ENCODE peak calls at places on chromosomes 13 and 19, in nine cellular contexts. One of them, this sample, is unnamed.

GRCh38 chr19:11168568-11168967 is 13.0 kb upstream of the SPC24 start:
- DNase-seq in BJ: peak
- DNase-seq in activated B cell treated with CpG ODN at 0.5 μM for 24 hours: no peak
- DNase-seq in heart right ventricle: no peak
- DNase-seq in cardiac muscle cell: peak
- DNase-seq in upper lobe of right lung: no peak
- DNase-seq in epithelial cell of esophagus: peak
- DNase-seq in pancreas: no peak
- DNase-seq in cardiac fibroblast: peak
- DNase-seq in this sample: no peak

GRCh38 chr19:16899566-16900075 is 10.8 kb downstream of the F2RL3 start:
- DNase-seq in activated B cell treated with CpG ODN at 0.5 μM for 24 hours: no peak
- DNase-seq in BJ: no peak
- DNase-seq in epithelial cell of esophagus: peak
- DNase-seq in pancreas: no peak
- DNase-seq in cardiac fibroblast: peak
- DNase-seq in cardiac muscle cell: peak
- DNase-seq in heart right ventricle: no peak
- DNase-seq in upper lobe of right lung: no peak
- DNase-seq in this sample: peak

GRCh38 chr13:82740442-82740841 is 1141.8 kb downstream of the SLITRK1 start:
- DNase-seq in heart right ventricle: no peak
- DNase-seq in pancreas: no peak
- DNase-seq in cardiac fibroblast: no peak
- DNase-seq in activated B cell treated with CpG ODN at 0.5 μM for 24 hours: no peak
- DNase-seq in cardiac muscle cell: no peak
- DNase-seq in epithelial cell of esophagus: no peak
- DNase-seq in upper lobe of right lung: no peak
- DNase-seq in BJ: no peak
- DNase-seq in this sample: no peak

GRCh38 chr19:31348416-31349159 is 648 bp downstream of the TSHZ3 start:
- DNase-seq in upper lobe of right lung: no peak
- DNase-seq in BJ: no peak
- DNase-seq in activated B cell treated with CpG ODN at 0.5 μM for 24 hours: no peak
- DNase-seq in pancreas: no peak
- DNase-seq in epithelial cell of esophagus: peak
- DNase-seq in cardiac muscle cell: peak
- DNase-seq in heart right ventricle: peak
- DNase-seq in cardiac fibroblast: peak
- DNase-seq in this sample: no peak

GRCh38 chr13:110158201-110158600 is 148.8 kb downstream of the COL4A1 start:
- DNase-seq in heart right ventricle: no peak
- DNase-seq in epithelial cell of esophagus: no peak
- DNase-seq in cardiac muscle cell: no peak
- DNase-seq in activated B cell treated with CpG ODN at 0.5 μM for 24 hours: no peak
- DNase-seq in pancreas: no peak
- DNase-seq in cardiac fibroblast: no peak
- DNase-seq in upper lobe of right lung: no peak
- DNase-seq in BJ: no peak
- DNase-seq in this sample: no peak

GRCh38 chr19:2982556-2982955 is 5.2 kb downstream of the TLE6 start:
- DNase-seq in cardiac fibroblast: no peak
- DNase-seq in heart right ventricle: no peak
- DNase-seq in upper lobe of right lung: no peak
- DNase-seq in activated B cell treated with CpG ODN at 0.5 μM for 24 hours: no peak
- DNase-seq in cardiac muscle cell: no peak
- DNase-seq in pancreas: no peak
- DNase-seq in BJ: no peak
- DNase-seq in epithelial cell of esophagus: no peak
- DNase-seq in this sample: no peak

GRCh38 chr13:83929147-83929546 is 46.9 kb upstream of the SLITRK1 start:
- DNase-seq in cardiac muscle cell: peak
- DNase-seq in activated B cell treated with CpG ODN at 0.5 μM for 24 hours: no peak
- DNase-seq in BJ: no peak
- DNase-seq in cardiac fibroblast: no peak
- DNase-seq in pancreas: no peak
- DNase-seq in upper lobe of right lung: no peak
- DNase-seq in heart right ventricle: no peak
- DNase-seq in epithelial cell of esophagus: peak
- DNase-seq in this sample: no peak

GRCh38 chr19:12603714-12604113 is 6.9 kb downstream of the ZNF490 start:
- DNase-seq in epithelial cell of esophagus: no peak
- DNase-seq in upper lobe of right lung: no peak
- DNase-seq in cardiac fibroblast: no peak
- DNase-seq in activated B cell treated with CpG ODN at 0.5 μM for 24 hours: no peak
- DNase-seq in cardiac muscle cell: peak
- DNase-seq in BJ: no peak
- DNase-seq in heart right ventricle: no peak
- DNase-seq in pancreas: no peak
- DNase-seq in this sample: peak

GRCh38 chr19:51971624-51972023 is 15.0 kb downstream of the ZNF350 start:
- DNase-seq in epithelial cell of esophagus: no peak
- DNase-seq in activated B cell treated with CpG ODN at 0.5 μM for 24 hours: no peak
- DNase-seq in cardiac muscle cell: peak
- DNase-seq in cardiac fibroblast: peak
- DNase-seq in BJ: no peak
- DNase-seq in heart right ventricle: no peak
- DNase-seq in upper lobe of right lung: no peak
- DNase-seq in pancreas: no peak
- DNase-seq in this sample: no peak

GRCh38 chr19:31110331-31110730 is 238.9 kb downstream of the TSHZ3 start:
- DNase-seq in BJ: no peak
- DNase-seq in pancreas: no peak
- DNase-seq in cardiac muscle cell: peak
- DNase-seq in epithelial cell of esophagus: peak
- DNase-seq in cardiac fibroblast: peak
- DNase-seq in heart right ventricle: no peak
- DNase-seq in activated B cell treated with CpG ODN at 0.5 μM for 24 hours: no peak
- DNase-seq in upper lobe of right lung: no peak
- DNase-seq in this sample: no peak

GRCh38 chr19:17052439-17052838 is 22.8 kb downstream of the HAUS8 start:
- DNase-seq in cardiac muscle cell: peak
- DNase-seq in activated B cell treated with CpG ODN at 0.5 μM for 24 hours: no peak
- DNase-seq in heart right ventricle: no peak
- DNase-seq in cardiac fibroblast: peak
- DNase-seq in BJ: no peak
- DNase-seq in epithelial cell of esophagus: peak
- DNase-seq in pancreas: no peak
- DNase-seq in upper lobe of right lung: no peak
- DNase-seq in this sample: no peak

GRCh38 chr13:34129422-34129821 is 311.5 kb downstream of the RFC3 start:
- DNase-seq in upper lobe of right lung: no peak
- DNase-seq in activated B cell treated with CpG ODN at 0.5 μM for 24 hours: no peak
- DNase-seq in heart right ventricle: no peak
- DNase-seq in BJ: peak
- DNase-seq in cardiac fibroblast: no peak
- DNase-seq in pancreas: no peak
- DNase-seq in epithelial cell of esophagus: no peak
- DNase-seq in cardiac muscle cell: no peak
- DNase-seq in this sample: no peak

GRCh38 chr13:111383591-111384440 is 63.4 kb downstream of the TEX29 start:
- DNase-seq in epithelial cell of esophagus: no peak
- DNase-seq in activated B cell treated with CpG ODN at 0.5 μM for 24 hours: no peak
- DNase-seq in cardiac muscle cell: no peak
- DNase-seq in BJ: no peak
- DNase-seq in heart right ventricle: no peak
- DNase-seq in pancreas: no peak
- DNase-seq in cardiac fibroblast: no peak
- DNase-seq in upper lobe of right lung: no peak
- DNase-seq in this sample: no peak

GRCh38 chr13:33213797-33214196 is 71.8 kb downstream of the STARD13 start:
- DNase-seq in epithelial cell of esophagus: peak
- DNase-seq in activated B cell treated with CpG ODN at 0.5 μM for 24 hours: no peak
- DNase-seq in pancreas: no peak
- DNase-seq in BJ: no peak
- DNase-seq in upper lobe of right lung: no peak
- DNase-seq in cardiac muscle cell: peak
- DNase-seq in heart right ventricle: no peak
- DNase-seq in cardiac fibroblast: peak
- DNase-seq in this sample: no peak

GRCh38 chr19:52138614-52139290 is 986 bp downstream of the ZNF616 start:
- DNase-seq in upper lobe of right lung: no peak
- DNase-seq in pancreas: peak
- DNase-seq in BJ: no peak
- DNase-seq in heart right ventricle: no peak
- DNase-seq in cardiac muscle cell: peak
- DNase-seq in epithelial cell of esophagus: peak
- DNase-seq in activated B cell treated with CpG ODN at 0.5 μM for 24 hours: no peak
- DNase-seq in cardiac fibroblast: peak
- DNase-seq in this sample: peak

GRCh38 chr19:4375164-4375619 is 25.2 kb downstream of the SH3GL1 start:
- DNase-seq in cardiac fibroblast: no peak
- DNase-seq in epithelial cell of esophagus: peak
- DNase-seq in upper lobe of right lung: peak
- DNase-seq in activated B cell treated with CpG ODN at 0.5 μM for 24 hours: no peak
- DNase-seq in heart right ventricle: no peak
- DNase-seq in cardiac muscle cell: no peak
- DNase-seq in BJ: no peak
- DNase-seq in pancreas: peak
- DNase-seq in this sample: no peak

GRCh38 chr19:38655148-38655824 is 7.8 kb downstream of the ACTN4 start:
- DNase-seq in heart right ventricle: no peak
- DNase-seq in cardiac muscle cell: no peak
- DNase-seq in upper lobe of right lung: no peak
- DNase-seq in epithelial cell of esophagus: no peak
- DNase-seq in pancreas: no peak
- DNase-seq in cardiac fibroblast: no peak
- DNase-seq in activated B cell treated with CpG ODN at 0.5 μM for 24 hours: no peak
- DNase-seq in BJ: no peak
- DNase-seq in this sample: peak

GRCh38 chr19:48424694-48425219 is 21.0 kb upstream of the GRWD1 start:
- DNase-seq in pancreas: no peak
- DNase-seq in activated B cell treated with CpG ODN at 0.5 μM for 24 hours: no peak
- DNase-seq in cardiac fibroblast: peak
- DNase-seq in BJ: peak
- DNase-seq in upper lobe of right lung: no peak
- DNase-seq in epithelial cell of esophagus: peak
- DNase-seq in cardiac muscle cell: peak
- DNase-seq in heart right ventricle: no peak
- DNase-seq in this sample: peak

GRCh38 chr13:47764817-47765216 is 236.3 kb downstream of the SUCLA2 start:
- DNase-seq in epithelial cell of esophagus: no peak
- DNase-seq in BJ: no peak
- DNase-seq in cardiac fibroblast: no peak
- DNase-seq in activated B cell treated with CpG ODN at 0.5 μM for 24 hours: no peak
- DNase-seq in pancreas: no peak
- DNase-seq in upper lobe of right lung: no peak
- DNase-seq in cardiac muscle cell: no peak
- DNase-seq in heart right ventricle: no peak
- DNase-seq in this sample: no peak

GRCh38 chr19:13841339-13842293 is 35.3 kb upstream of the NANOS3 start:
- DNase-seq in BJ: no peak
- DNase-seq in upper lobe of right lung: peak
- DNase-seq in cardiac fibroblast: peak
- DNase-seq in epithelial cell of esophagus: peak
- DNase-seq in pancreas: peak
- DNase-seq in activated B cell treated with CpG ODN at 0.5 μM for 24 hours: peak
- DNase-seq in cardiac muscle cell: peak
- DNase-seq in heart right ventricle: no peak
- DNase-seq in this sample: no peak

GRCh38 chr13:33953203-33953602 is 135.3 kb downstream of the RFC3 start:
- DNase-seq in heart right ventricle: no peak
- DNase-seq in BJ: peak
- DNase-seq in epithelial cell of esophagus: peak
- DNase-seq in upper lobe of right lung: no peak
- DNase-seq in cardiac muscle cell: peak
- DNase-seq in activated B cell treated with CpG ODN at 0.5 μM for 24 hours: no peak
- DNase-seq in pancreas: no peak
- DNase-seq in cardiac fibroblast: peak
- DNase-seq in this sample: no peak

GRCh38 chr19:50046649-50047503 is 21.1 kb downstream of the ZNF473 start:
- DNase-seq in cardiac fibroblast: peak
- DNase-seq in BJ: no peak
- DNase-seq in epithelial cell of esophagus: no peak
- DNase-seq in activated B cell treated with CpG ODN at 0.5 μM for 24 hours: no peak
- DNase-seq in upper lobe of right lung: peak
- DNase-seq in pancreas: peak
- DNase-seq in cardiac muscle cell: peak
- DNase-seq in heart right ventricle: peak
- DNase-seq in this sample: no peak
- TF ChIP-seq CTCF in cardiac fibroblast: peak
- TF ChIP-seq CTCF in BJ: peak
- TF ChIP-seq CTCF in epithelial cell of esophagus: peak
- TF ChIP-seq CTCF in activated B cell treated with CpG ODN at 0.5 μM for 24 hours: no peak
- TF ChIP-seq CTCF in upper lobe of right lung: peak
- TF ChIP-seq CTCF in pancreas: peak
- TF ChIP-seq CTCF in cardiac muscle cell: peak
- TF ChIP-seq CTCF in heart right ventricle: peak
- TF ChIP-seq CTCF in this sample: peak

DNA sequence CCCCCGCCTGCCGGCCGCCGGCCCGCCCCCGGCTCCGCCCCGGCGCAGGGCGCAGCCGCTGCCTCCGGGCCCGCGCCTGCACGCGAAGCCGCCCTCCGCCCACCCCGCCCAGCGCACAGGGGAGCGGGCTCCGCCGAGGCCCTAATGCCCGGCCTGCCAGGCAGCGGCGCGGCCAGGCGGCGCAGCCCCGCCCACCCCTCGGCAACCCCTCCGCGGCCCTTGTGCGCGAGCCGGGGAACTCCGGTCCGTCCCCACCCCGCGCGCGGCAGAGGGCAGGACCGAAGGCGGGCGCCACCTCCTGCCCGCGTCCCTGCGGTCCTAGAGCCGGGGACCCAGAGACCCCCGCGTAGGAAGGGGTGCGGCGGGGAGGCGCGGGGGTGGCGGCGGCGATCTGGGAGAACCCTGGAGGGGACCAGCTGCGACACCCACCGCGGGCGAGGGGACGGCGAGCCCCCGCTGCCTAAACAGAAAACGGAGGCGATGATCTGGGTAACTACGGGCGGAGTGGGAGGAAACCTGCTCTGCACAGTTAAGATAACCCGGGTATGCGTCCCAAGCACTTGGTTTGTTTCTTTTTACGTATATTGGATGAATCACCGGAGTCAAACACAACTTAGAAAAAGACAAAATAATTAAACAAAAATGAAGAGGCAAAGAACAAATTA is 351 bp upstream of the USP12 start:
- DNase-seq in epithelial cell of esophagus: peak
- DNase-seq in upper lobe of right lung: peak
- DNase-seq in cardiac muscle cell: peak
- DNase-seq in activated B cell treated with CpG ODN at 0.5 μM for 24 hours: peak
- DNase-seq in heart right ventricle: peak
- DNase-seq in BJ: peak
- DNase-seq in cardiac fibroblast: peak
- DNase-seq in pancreas: peak
- DNase-seq in this sample: peak
- TF ChIP-seq CTCF in epithelial cell of esophagus: no peak
- TF ChIP-seq CTCF in upper lobe of right lung: peak
- TF ChIP-seq CTCF in cardiac muscle cell: no peak
- TF ChIP-seq CTCF in activated B cell treated with CpG ODN at 0.5 μM for 24 hours: no peak
- TF ChIP-seq CTCF in heart right ventricle: peak
- TF ChIP-seq CTCF in BJ: peak
- TF ChIP-seq CTCF in cardiac fibroblast: no peak
- TF ChIP-seq CTCF in pancreas: no peak
- TF ChIP-seq CTCF in this sample: peak

GRCh38 chr13:92573467-92574057 is 653.0 kb upstream of the GPC6 start:
- DNase-seq in epithelial cell of esophagus: peak
- DNase-seq in cardiac muscle cell: peak
- DNase-seq in cardiac fibroblast: peak
- DNase-seq in pancreas: no peak
- DNase-seq in BJ: no peak
- DNase-seq in activated B cell treated with CpG ODN at 0.5 μM for 24 hours: no peak
- DNase-seq in heart right ventricle: no peak
- DNase-seq in upper lobe of right lung: no peak
- DNase-seq in this sample: peak
- TF ChIP-seq CTCF in epithelial cell of esophagus: peak
- TF ChIP-seq CTCF in cardiac muscle cell: peak
- TF ChIP-seq CTCF in cardiac fibroblast: no peak
- TF ChIP-seq CTCF in pancreas: no peak
- TF ChIP-seq CTCF in BJ: no peak
- TF ChIP-seq CTCF in activated B cell treated with CpG ODN at 0.5 μM for 24 hours: no peak
- TF ChIP-seq CTCF in heart right ventricle: peak
- TF ChIP-seq CTCF in upper lobe of right lung: no peak
- TF ChIP-seq CTCF in this sample: peak

GRCh38 chr19:29202281-29202680 is 10.7 kb downstream of the UQCRFS1 start:
- DNase-seq in pancreas: no peak
- DNase-seq in activated B cell treated with CpG ODN at 0.5 μM for 24 hours: no peak
- DNase-seq in cardiac fibroblast: no peak
- DNase-seq in heart right ventricle: no peak
- DNase-seq in epithelial cell of esophagus: no peak
- DNase-seq in upper lobe of right lung: no peak
- DNase-seq in cardiac muscle cell: no peak
- DNase-seq in BJ: no peak
- DNase-seq in this sample: no peak
- TF ChIP-seq CTCF in pancreas: no peak
- TF ChIP-seq CTCF in activated B cell treated with CpG ODN at 0.5 μM for 24 hours: no peak
- TF ChIP-seq CTCF in cardiac fibroblast: no peak
- TF ChIP-seq CTCF in heart right ventricle: no peak
- TF ChIP-seq CTCF in epithelial cell of esophagus: no peak
- TF ChIP-seq CTCF in upper lobe of right lung: no peak
- TF ChIP-seq CTCF in cardiac muscle cell: no peak
- TF ChIP-seq CTCF in BJ: no peak
- TF ChIP-seq CTCF in this sample: no peak

This sample was measured in GM13977.